ENCODE peak calls at places on chromosomes 4 and X, in seven cellular contexts. One of them, this sample, is unnamed.

GRCh38 chr4:173522874-173523395 is 7.1 kb downstream of the HAND2 start:
- DNase-seq in psoas muscle: no peak
- DNase-seq in uterus: no peak
- DNase-seq in tibial nerve: no peak
- DNase-seq in osteoblast: no peak
- DNase-seq in fibroblast of the aortic adventitia: peak; percentile 72
- DNase-seq in GM12878: no peak
- DNase-seq in this sample: no peak

GRCh38 chrX:148381603-148382002 is 118.8 kb upstream of the AFF2 start:
- DNase-seq in psoas muscle: no peak
- DNase-seq in uterus: no peak
- DNase-seq in tibial nerve: no peak
- DNase-seq in osteoblast: no peak
- DNase-seq in fibroblast of the aortic adventitia: no peak
- DNase-seq in GM12878: peak; percentile 8
- DNase-seq in this sample: no peak

GRCh38 chr4:7148337-7148736 is 44.0 kb upstream of the SORCS2 start:
- DNase-seq in psoas muscle: no peak
- DNase-seq in uterus: no peak
- DNase-seq in tibial nerve: no peak
- DNase-seq in osteoblast: peak; percentile 13
- DNase-seq in fibroblast of the aortic adventitia: no peak
- DNase-seq in GM12878: no peak
- DNase-seq in this sample: no peak

GRCh38 chr4:42293967-42294822 is 103.1 kb upstream of the SHISA3 start:
- DNase-seq in psoas muscle: no peak
- DNase-seq in uterus: no peak
- DNase-seq in tibial nerve: no peak
- DNase-seq in osteoblast: no peak
- DNase-seq in fibroblast of the aortic adventitia: no peak
- DNase-seq in GM12878: no peak
- DNase-seq in this sample: no peak

GRCh38 chr4:11455201-11455835 is 26.6 kb upstream of the HS3ST1 start:
- DNase-seq in psoas muscle: no peak
- DNase-seq in uterus: no peak
- DNase-seq in tibial nerve: no peak
- DNase-seq in osteoblast: no peak
- DNase-seq in fibroblast of the aortic adventitia: no peak
- DNase-seq in GM12878: no peak
- DNase-seq in this sample: no peak

GRCh38 chr4:170875868-170876267 is 786.1 kb upstream of the AADAT start:
- DNase-seq in psoas muscle: no peak
- DNase-seq in uterus: no peak
- DNase-seq in tibial nerve: no peak
- DNase-seq in osteoblast: no peak
- DNase-seq in fibroblast of the aortic adventitia: no peak
- DNase-seq in GM12878: no peak
- DNase-seq in this sample: no peak

GRCh38 chrX:47191331-47191730 is 2.3 kb upstream of the UBA1 start:
- DNase-seq in psoas muscle: peak; percentile 43
- DNase-seq in uterus: no peak
- DNase-seq in tibial nerve: no peak
- DNase-seq in osteoblast: peak; percentile 60
- DNase-seq in fibroblast of the aortic adventitia: no peak
- DNase-seq in GM12878: no peak
- DNase-seq in this sample: no peak

GRCh38 chr4:1802151-1802715 is 9.1 kb downstream of the FGFR3 start:
- DNase-seq in psoas muscle: peak; percentile 72
- DNase-seq in uterus: no peak
- DNase-seq in tibial nerve: no peak
- DNase-seq in osteoblast: no peak
- DNase-seq in fibroblast of the aortic adventitia: peak; percentile 15
- DNase-seq in GM12878: no peak
- DNase-seq in this sample: no peak

GRCh38 chr4:122562436-122562835 is 58.4 kb downstream of the IL21 start:
- DNase-seq in psoas muscle: no peak
- DNase-seq in uterus: no peak
- DNase-seq in tibial nerve: no peak
- DNase-seq in osteoblast: no peak
- DNase-seq in fibroblast of the aortic adventitia: no peak
- DNase-seq in GM12878: no peak
- DNase-seq in this sample: no peak

GRCh38 chrX:46770817-46771163 is 11.9 kb upstream of the SLC9A7 start:
- DNase-seq in psoas muscle: no peak
- DNase-seq in uterus: no peak
- DNase-seq in tibial nerve: no peak
- DNase-seq in osteoblast: peak; percentile 73
- DNase-seq in fibroblast of the aortic adventitia: peak; percentile 83
- DNase-seq in GM12878: no peak
- DNase-seq in this sample: no peak

GRCh38 chr4:19224820-19225219 is 1026.9 kb upstream of the SLIT2 start:
- DNase-seq in psoas muscle: no peak
- DNase-seq in uterus: no peak
- DNase-seq in tibial nerve: no peak
- DNase-seq in osteoblast: no peak
- DNase-seq in fibroblast of the aortic adventitia: peak; percentile 63
- DNase-seq in GM12878: no peak
- DNase-seq in this sample: no peak

GRCh38 chr4:127936974-127937373 is 28.0 kb downstream of the MFSD8 start:
- DNase-seq in psoas muscle: no peak
- DNase-seq in uterus: no peak
- DNase-seq in tibial nerve: no peak
- DNase-seq in osteoblast: peak; percentile 53
- DNase-seq in fibroblast of the aortic adventitia: peak; percentile 52
- DNase-seq in GM12878: no peak
- DNase-seq in this sample: no peak

GRCh38 chr4:36273276-36273675 is 8.1 kb upstream of the DTHD1 start:
- DNase-seq in psoas muscle: no peak
- DNase-seq in uterus: no peak
- DNase-seq in tibial nerve: no peak
- DNase-seq in osteoblast: no peak
- DNase-seq in fibroblast of the aortic adventitia: no peak
- DNase-seq in GM12878: no peak
- DNase-seq in this sample: no peak

GRCh38 chrX:132413459-132413858 is 75.4 kb downstream of the MBNL3 start:
- DNase-seq in psoas muscle: no peak
- DNase-seq in uterus: no peak
- DNase-seq in tibial nerve: no peak
- DNase-seq in osteoblast: no peak
- DNase-seq in fibroblast of the aortic adventitia: no peak
- DNase-seq in GM12878: no peak
- DNase-seq in this sample: no peak

GRCh38 chrX:47189906-47190305 is 3.7 kb upstream of the UBA1 start:
- DNase-seq in psoas muscle: peak; percentile 42
- DNase-seq in uterus: no peak
- DNase-seq in tibial nerve: no peak
- DNase-seq in osteoblast: no peak
- DNase-seq in fibroblast of the aortic adventitia: no peak
- DNase-seq in GM12878: no peak
- DNase-seq in this sample: no peak

GRCh38 chrX:96453139-96453538 is 231.5 kb upstream of the DIAPH2 start:
- DNase-seq in psoas muscle: no peak
- DNase-seq in uterus: no peak
- DNase-seq in tibial nerve: no peak
- DNase-seq in osteoblast: no peak
- DNase-seq in fibroblast of the aortic adventitia: no peak
- DNase-seq in GM12878: peak; percentile 28
- DNase-seq in this sample: no peak

GRCh38 chr4:148964456-148964855 is 522.2 kb upstream of the NR3C2 start:
- DNase-seq in psoas muscle: no peak
- DNase-seq in uterus: no peak
- DNase-seq in tibial nerve: no peak
- DNase-seq in osteoblast: no peak
- DNase-seq in fibroblast of the aortic adventitia: no peak
- DNase-seq in GM12878: no peak
- DNase-seq in this sample: no peak

GRCh38 chr4:88738714-88739366 is 41.2 kb upstream of the NAP1L5 start:
- DNase-seq in psoas muscle: no peak
- DNase-seq in uterus: no peak
- DNase-seq in tibial nerve: no peak
- DNase-seq in osteoblast: no peak
- DNase-seq in fibroblast of the aortic adventitia: no peak
- DNase-seq in GM12878: no peak
- DNase-seq in this sample: no peak

GRCh38 chr4:69713593-69713992 is 46.8 kb downstream of the SULT1B1 start:
- DNase-seq in psoas muscle: no peak
- DNase-seq in uterus: no peak
- DNase-seq in tibial nerve: peak; percentile 58
- DNase-seq in osteoblast: no peak
- DNase-seq in fibroblast of the aortic adventitia: peak; percentile 67
- DNase-seq in GM12878: no peak
- DNase-seq in this sample: no peak

GRCh38 chrX:38437093-38437492 is 84.7 kb downstream of the OTC start:
- DNase-seq in psoas muscle: no peak
- DNase-seq in uterus: no peak
- DNase-seq in tibial nerve: no peak
- DNase-seq in osteoblast: no peak
- DNase-seq in fibroblast of the aortic adventitia: no peak
- DNase-seq in GM12878: no peak
- DNase-seq in this sample: no peak

GRCh38 chrX:50747471-50747900 is 66.5 kb downstream of the SHROOM4 start:
- DNase-seq in psoas muscle: no peak
- DNase-seq in uterus: no peak
- DNase-seq in tibial nerve: no peak
- DNase-seq in osteoblast: peak; percentile 34
- DNase-seq in fibroblast of the aortic adventitia: peak; percentile 10
- DNase-seq in GM12878: no peak
- DNase-seq in this sample: no peak
- TF ChIP-seq CTCF in psoas muscle: peak; percentile 48
- TF ChIP-seq CTCF in uterus: peak; percentile 46
- TF ChIP-seq CTCF in tibial nerve: peak; percentile 50
- TF ChIP-seq CTCF in osteoblast: peak; percentile 79
- TF ChIP-seq CTCF in fibroblast of the aortic adventitia: peak; percentile 71
- TF ChIP-seq CTCF in GM12878: peak; percentile 57
- TF ChIP-seq CTCF in this sample: peak; percentile 78

GRCh38 chr4:3652586-3652985 is 113.6 kb upstream of the ADRA2C start:
- DNase-seq in psoas muscle: no peak
- DNase-seq in uterus: no peak
- DNase-seq in tibial nerve: no peak
- DNase-seq in osteoblast: no peak
- DNase-seq in fibroblast of the aortic adventitia: no peak
- DNase-seq in GM12878: no peak
- DNase-seq in this sample: no peak
- TF ChIP-seq CTCF in psoas muscle: no peak
- TF ChIP-seq CTCF in uterus: no peak
- TF ChIP-seq CTCF in tibial nerve: no peak
- TF ChIP-seq CTCF in osteoblast: no peak
- TF ChIP-seq CTCF in fibroblast of the aortic adventitia: no peak
- TF ChIP-seq CTCF in GM12878: no peak
- TF ChIP-seq CTCF in this sample: no peak

GRCh38 chr4:188780686-188781085 is 641.4 kb downstream of the TRIML1 start:
- DNase-seq in psoas muscle: no peak
- DNase-seq in uterus: no peak
- DNase-seq in tibial nerve: no peak
- DNase-seq in osteoblast: no peak
- DNase-seq in fibroblast of the aortic adventitia: no peak
- DNase-seq in GM12878: no peak
- DNase-seq in this sample: no peak

GRCh38 chr4:188780028-188780427 is 640.8 kb downstream of the TRIML1 start:
- DNase-seq in psoas muscle: no peak
- DNase-seq in uterus: no peak
- DNase-seq in tibial nerve: no peak
- DNase-seq in osteoblast: no peak
- DNase-seq in fibroblast of the aortic adventitia: no peak
- DNase-seq in GM12878: no peak
- DNase-seq in this sample: no peak

GRCh38 chr4:188781655-188782054 is 642.4 kb downstream of the TRIML1 start:
- DNase-seq in psoas muscle: no peak
- DNase-seq in uterus: no peak
- DNase-seq in tibial nerve: no peak
- DNase-seq in osteoblast: no peak
- DNase-seq in fibroblast of the aortic adventitia: no peak
- DNase-seq in GM12878: no peak
- DNase-seq in this sample: no peak

GRCh38 chr4:188783160-188783559 is 643.9 kb downstream of the TRIML1 start:
- DNase-seq in psoas muscle: no peak
- DNase-seq in uterus: no peak
- DNase-seq in tibial nerve: no peak
- DNase-seq in osteoblast: no peak
- DNase-seq in fibroblast of the aortic adventitia: no peak
- DNase-seq in GM12878: no peak
- DNase-seq in this sample: no peak

DNA sequence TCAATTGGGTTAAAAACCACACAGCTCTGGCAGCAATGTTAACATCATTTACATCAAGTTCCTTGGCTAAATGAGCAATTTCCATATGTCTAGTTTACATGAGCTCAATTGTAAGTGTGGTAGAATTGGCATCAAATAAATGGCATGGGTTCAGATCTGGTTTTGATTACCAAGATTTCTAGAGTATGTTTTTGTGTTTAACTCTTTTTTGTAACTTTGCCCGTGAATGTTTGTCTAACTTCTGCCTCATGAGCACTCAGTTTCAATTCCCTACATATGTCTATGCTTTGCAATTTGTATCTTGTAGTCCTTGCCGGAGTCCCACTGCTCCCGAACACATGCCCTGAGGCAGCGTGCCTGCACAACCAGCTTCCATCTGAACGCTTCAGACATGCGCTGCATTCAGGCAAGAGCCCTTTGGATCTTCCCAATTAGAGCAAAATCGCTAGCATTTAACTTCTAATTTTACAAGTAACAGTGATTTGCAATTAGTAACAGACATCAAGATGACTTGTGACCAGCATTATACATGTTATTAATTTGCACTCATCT is 644.4 kb downstream of the TRIML1 start:
- DNase-seq in psoas muscle: no peak
- DNase-seq in uterus: no peak
- DNase-seq in tibial nerve: no peak
- DNase-seq in osteoblast: no peak
- DNase-seq in fibroblast of the aortic adventitia: no peak
- DNase-seq in GM12878: no peak
- DNase-seq in this sample: no peak
- TF ChIP-seq CTCF in psoas muscle: no peak
- TF ChIP-seq CTCF in uterus: no peak
- TF ChIP-seq CTCF in tibial nerve: no peak
- TF ChIP-seq CTCF in osteoblast: no peak
- TF ChIP-seq CTCF in fibroblast of the aortic adventitia: no peak
- TF ChIP-seq CTCF in GM12878: no peak
- TF ChIP-seq CTCF in this sample: no peak

GRCh38 chr4:71231073-71231752 is 107.6 kb upstream of the SLC4A4 start:
- DNase-seq in psoas muscle: peak; percentile 95
- DNase-seq in uterus: peak; percentile 44
- DNase-seq in tibial nerve: peak; percentile 52
- DNase-seq in osteoblast: no peak
- DNase-seq in fibroblast of the aortic adventitia: peak; percentile 82
- DNase-seq in GM12878: no peak
- DNase-seq in this sample: no peak

GRCh38 chr4:71230258-71230594 is 108.6 kb upstream of the SLC4A4 start:
- DNase-seq in psoas muscle: no peak
- DNase-seq in uterus: no peak
- DNase-seq in tibial nerve: no peak
- DNase-seq in osteoblast: peak; percentile 15
- DNase-seq in fibroblast of the aortic adventitia: no peak
- DNase-seq in GM12878: no peak
- DNase-seq in this sample: no peak

GRCh38 chr4:71231753-71232420 is 106.9 kb upstream of the SLC4A4 start:
- DNase-seq in psoas muscle: no peak
- DNase-seq in uterus: no peak
- DNase-seq in tibial nerve: no peak
- DNase-seq in osteoblast: peak; percentile 44
- DNase-seq in fibroblast of the aortic adventitia: no peak
- DNase-seq in GM12878: no peak
- DNase-seq in this sample: no peak

GRCh38 chr4:71230613-71231012 is 108.2 kb upstream of the SLC4A4 start:
- DNase-seq in psoas muscle: no peak
- DNase-seq in uterus: no peak
- DNase-seq in tibial nerve: no peak
- DNase-seq in osteoblast: no peak
- DNase-seq in fibroblast of the aortic adventitia: no peak
- DNase-seq in GM12878: no peak
- DNase-seq in this sample: no peak

GRCh38 chr4:71229477-71230257 is 109.2 kb upstream of the SLC4A4 start:
- DNase-seq in psoas muscle: no peak
- DNase-seq in uterus: no peak
- DNase-seq in tibial nerve: no peak
- DNase-seq in osteoblast: peak; percentile 76
- DNase-seq in fibroblast of the aortic adventitia: peak; percentile 73
- DNase-seq in GM12878: no peak
- DNase-seq in this sample: no peak
- TF ChIP-seq CTCF in psoas muscle: peak; percentile 71
- TF ChIP-seq CTCF in uterus: peak; percentile 41
- TF ChIP-seq CTCF in tibial nerve: peak; percentile 60
- TF ChIP-seq CTCF in osteoblast: peak; percentile 82
- TF ChIP-seq CTCF in fibroblast of the aortic adventitia: peak; percentile 86
- TF ChIP-seq CTCF in GM12878: peak; percentile 66
- TF ChIP-seq CTCF in this sample: peak; percentile 80

This sample was measured in type B pancreatic cell.